ENCODE peak calls at places on chromosomes 11 and 22, in four cellular contexts. R, S, E and G are unnamed samples.

GRCh38 chr22:44627521-44628139 is 74.4 kb upstream of the PRR5 start:
- DNase-seq in R (no peak), S (peak), E (no peak), G (no peak)

GRCh38 chr11:66267039-66267378 is 1.4 kb upstream of the RAB1B start:
- DNase-seq in R (no peak), S (no peak), E (no peak), G (peak)

GRCh38 chr11:106399075-106399500 is 321.6 kb downstream of the AASDHPPT start:
- DNase-seq in R (no peak), S (peak), E (peak), G (peak)

GRCh38 chr11:89125298-89125697 is 52.4 kb upstream of the TYR start:
- DNase-seq in R (peak), S (no peak), E (no peak), G (no peak)

GRCh38 chr22:20396639-20397038 is 2.7 kb downstream of the ZNF74 start:
- DNase-seq in R (no peak), S (no peak), E (peak), G (no peak)

GRCh38 chr11:99645934-99646333 is 625.2 kb downstream of the CNTN5 start:
- DNase-seq in R (no peak), S (no peak), E (no peak), G (no peak)

GRCh38 chr11:122159173-122159701 is 43.2 kb upstream of the BLID start:
- DNase-seq in R (no peak), S (peak), E (peak), G (no peak)

GRCh38 chr22:44046485-44047141 is 22.5 kb downstream of the PARVB start:
- DNase-seq in R (no peak), S (no peak), E (no peak), G (peak)

GRCh38 chr11:114197799-114198500 is 98.2 kb upstream of the NNMT start:
- DNase-seq in R (no peak), S (no peak), E (peak), G (no peak)

GRCh38 chr22:28397324-28397723 is 282.3 kb downstream of the TTC28 start:
- DNase-seq in R (no peak), S (peak), E (peak), G (no peak)

GRCh38 chr22:42461511-42461910 is 29.3 kb upstream of the NFAM1 start:
- DNase-seq in R (peak), S (no peak), E (no peak), G (no peak)

GRCh38 chr22:33520904-33521780 is 399.1 kb downstream of the LARGE1 start:
- DNase-seq in R (no peak), S (no peak), E (no peak), G (no peak)

GRCh38 chr11:69637956-69638871 is 2.7 kb upstream of the CCND1 start:
- DNase-seq in R (peak), S (peak), E (peak), G (no peak)

GRCh38 chr22:19663821-19664325 is 50.4 kb upstream of the SEPTIN5 start:
- DNase-seq in R (no peak), S (peak), E (peak), G (peak)

GRCh38 chr11:62137881-62138629 is 14.2 kb downstream of the INCENP start:
- DNase-seq in R (peak), S (peak), E (no peak), G (no peak)

GRCh38 chr22:31933816-31934482 is 10.4 kb upstream of the YWHAH start:
- DNase-seq in R (no peak), S (no peak), E (no peak), G (no peak)

GRCh38 chr11:65692367-65692766 is 19.7 kb upstream of the KAT5 start:
- DNase-seq in R (no peak), S (no peak), E (no peak), G (no peak)

GRCh38 chr11:90242894-90243416 is 20.1 kb upstream of the CHORDC1 start:
- DNase-seq in R (no peak), S (no peak), E (no peak), G (no peak)

GRCh38 chr22:27420817-27421361 is 380.7 kb downstream of the MN1 start:
- DNase-seq in R (no peak), S (no peak), E (peak), G (no peak)

GRCh38 chr11:125338886-125339811 is 156.9 kb downstream of the FEZ1 start:
- DNase-seq in R (no peak), S (peak), E (peak), G (no peak)

GRCh38 chr11:73532310-73532709 is 65.6 kb downstream of the FAM168A start:
- DNase-seq in R (no peak), S (no peak), E (peak), G (no peak)

GRCh38 chr22:38927033-38927789 is 30.2 kb upstream of the APOBEC3A start:
- DNase-seq in R (peak), S (peak), E (peak), G (peak)

GRCh38 chr11:112631333-112631732 is 329.9 kb upstream of the NCAM1 start:
- DNase-seq in R (no peak), S (no peak), E (no peak), G (no peak)

GRCh38 chr22:42649261-42650056 is at the start of gene CYB5R3:
- DNase-seq in R (peak), S (peak), E (peak), G (peak)

GRCh38 chr11:64263021-64263946 is 12.0 kb downstream of the PLCB3 start:
- DNase-seq in R (peak), S (peak), E (peak), G (no peak)

GRCh38 chr11:130480721-130481140 is 32.3 kb downstream of the ADAMTS15 start:
- DNase-seq in R (no peak), S (no peak), E (no peak), G (no peak)

GRCh38 chr11:93740031-93740801 is 1.1 kb downstream of the TAF1D start:
- DNase-seq in R (no peak), S (no peak), E (peak), G (peak)

GRCh38 chr11:8899119-8899753 is 11.8 kb upstream of the AKIP1 start:
- DNase-seq in R (no peak), S (no peak), E (no peak), G (no peak)

GRCh38 chr11:27201454-27202302 is 161.1 kb downstream of the BBOX1 start:
- DNase-seq in R (no peak), S (peak), E (peak), G (peak)

GRCh38 chr22:29650370-29650769 is 46.9 kb downstream of the NF2 start:
- DNase-seq in R (no peak), S (no peak), E (no peak), G (no peak)

GRCh38 chr11:80638296-80638695 is 1197.5 kb upstream of the TENM4 start:
- DNase-seq in R (no peak), S (no peak), E (no peak), G (no peak)

GRCh38 chr22:22986008-22986407 is 84.3 kb upstream of the GNAZ start:
- DNase-seq in R (no peak), S (no peak), E (no peak), G (no peak)

GRCh38 chr22:22988150-22988549 is 82.2 kb upstream of the GNAZ start:
- DNase-seq in R (no peak), S (no peak), E (no peak), G (no peak)

GRCh38 chr22:22989856-22990255 is 80.5 kb upstream of the GNAZ start:
- DNase-seq in R (no peak), S (no peak), E (no peak), G (no peak)

GRCh38 chr22:22986640-22987039 is 83.7 kb upstream of the GNAZ start:
- DNase-seq in R (no peak), S (no peak), E (no peak), G (no peak)

DNA sequence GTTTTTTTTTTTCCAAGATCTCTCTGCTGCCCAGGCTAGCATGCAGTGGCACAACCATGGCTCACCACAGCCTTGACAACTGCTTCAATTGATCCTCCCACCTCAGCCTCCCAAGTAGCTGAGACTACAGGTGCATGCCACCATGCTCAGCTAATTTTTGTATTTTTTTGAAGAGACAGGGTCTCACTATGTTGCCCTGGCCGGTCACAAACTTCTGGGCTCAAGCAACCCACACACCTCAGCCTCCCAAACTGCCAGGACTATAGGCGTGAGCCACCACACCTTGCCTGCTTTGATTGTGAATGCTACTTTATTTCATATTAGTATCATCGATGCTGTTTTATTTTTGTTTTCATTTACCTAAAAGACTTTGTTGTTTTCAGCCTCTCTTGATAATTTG is 81.5 kb upstream of the GNAZ start:
- DNase-seq in R (no peak), S (no peak), E (no peak), G (no peak)
- H3K27ac ChIP-seq in R (no peak), S (no peak), E (no peak), G (no peak)

GRCh38 chr11:86706341-86707131 is 34.1 kb upstream of the ME3 start:
- DNase-seq in R (no peak), S (no peak), E (no peak), G (no peak)
- H3K27ac ChIP-seq in R (no peak), S (no peak), E (no peak), G (no peak)

GRCh38 chr22:40046126-40046525 is 51.4 kb downstream of the FAM83F start:
- DNase-seq in R (no peak), S (no peak), E (no peak), G (no peak)

GRCh38 chr22:40051322-40051721 is 56.6 kb downstream of the FAM83F start:
- DNase-seq in R (no peak), S (no peak), E (no peak), G (no peak)

GRCh38 chr22:40053460-40053859 is 58.7 kb downstream of the FAM83F start:
- DNase-seq in R (no peak), S (no peak), E (no peak), G (no peak)

GRCh38 chr22:40054486-40054885 is 59.7 kb downstream of the FAM83F start:
- DNase-seq in R (no peak), S (no peak), E (no peak), G (no peak)

DNA sequence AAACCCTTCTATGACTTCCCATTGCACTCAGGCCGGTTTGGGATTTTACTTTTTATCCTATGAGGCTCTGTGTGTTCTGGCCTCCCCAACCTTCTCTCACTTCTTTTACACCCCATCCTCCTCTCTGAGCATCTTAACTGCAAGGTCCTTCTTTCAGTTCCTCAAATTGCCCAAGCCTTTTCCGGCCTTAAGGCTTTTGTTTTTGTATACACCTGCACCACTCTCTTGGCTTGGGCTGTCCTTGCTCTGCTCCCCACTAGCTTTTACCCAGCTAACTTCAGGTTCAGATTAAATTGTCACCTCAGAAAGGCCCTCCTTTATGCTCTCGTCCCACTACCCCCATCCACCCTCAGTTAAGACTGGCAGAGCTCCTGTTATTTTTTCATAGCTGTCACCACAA is 55.5 kb downstream of the FAM83F start:
- DNase-seq in R (no peak), S (no peak), E (no peak), G (no peak)
- H3K27ac ChIP-seq in R (no peak), S (no peak), E (no peak), G (no peak)

DNA sequence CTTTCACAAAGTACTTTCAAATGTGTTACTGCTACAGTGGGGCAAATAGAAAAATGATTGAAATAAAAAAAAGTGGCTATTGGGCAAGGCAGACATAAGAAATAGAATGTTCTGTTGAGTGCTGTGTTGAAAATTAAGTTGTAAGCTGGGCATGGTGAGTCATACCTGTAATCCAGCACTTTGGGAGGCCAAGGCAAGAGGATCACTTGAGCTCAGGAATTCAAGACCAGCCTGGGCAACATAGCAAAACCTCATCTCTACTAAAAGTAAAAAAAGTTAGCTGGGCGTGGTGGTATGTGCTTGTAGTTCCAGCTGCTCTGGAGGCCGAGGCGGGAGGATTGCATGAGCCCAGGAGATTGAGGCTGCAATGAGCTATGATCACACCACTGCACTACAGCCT is 26.9 kb upstream of the LDHA start:
- DNase-seq in R (no peak), S (no peak), E (no peak), G (no peak)
- H3K27ac ChIP-seq in R (no peak), S (no peak), E (no peak), G (no peak)

DNA sequence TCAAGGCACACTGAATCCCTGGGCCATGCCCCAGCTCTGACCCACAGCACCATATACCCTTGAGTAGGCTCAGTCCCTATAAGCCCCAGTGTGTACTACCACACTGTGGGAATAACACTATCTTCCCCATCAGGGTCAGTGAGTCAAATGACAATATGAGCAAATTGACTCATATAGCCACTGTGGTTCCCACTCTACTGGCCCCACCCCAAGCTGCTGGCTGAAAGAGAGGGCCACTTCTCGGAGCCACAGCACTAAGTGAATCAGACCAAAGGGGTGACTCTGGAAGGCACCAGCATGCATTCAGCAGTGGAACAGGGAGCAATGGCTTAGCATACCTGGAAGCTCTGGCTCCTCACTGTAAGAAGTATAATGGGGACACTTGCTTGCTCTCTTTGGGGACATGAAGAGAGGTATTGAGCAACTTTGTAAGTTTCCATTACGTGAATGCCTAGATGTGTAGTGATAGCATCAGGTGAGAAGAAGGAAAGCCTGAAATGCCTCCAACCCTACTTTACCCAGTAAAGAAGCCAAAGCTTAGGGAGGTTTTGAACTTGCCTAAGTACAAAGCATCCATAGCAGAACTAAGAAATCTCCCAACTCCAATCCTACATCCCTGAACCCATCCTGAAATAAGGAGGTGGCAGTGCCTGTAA is 13.5 kb downstream of the CD59 start:
- DNase-seq in R (no peak), S (no peak), E (peak), G (no peak)
- H3K27ac ChIP-seq in R (no peak), S (peak), E (peak), G (no peak)

GRCh38 chr22:41358927-41359326 is 22.8 kb upstream of the TEF start:
- DNase-seq in R (no peak), S (no peak), E (no peak), G (no peak)

GRCh38 chr22:41356430-41357028 is 25.2 kb upstream of the TEF start:
- DNase-seq in R (no peak), S (no peak), E (no peak), G (no peak)

GRCh38 chr22:41359376-41359775 is 22.4 kb upstream of the TEF start:
- DNase-seq in R (no peak), S (no peak), E (no peak), G (no peak)

GRCh38 chr22:41355895-41356294 is 25.8 kb upstream of the TEF start:
- DNase-seq in R (no peak), S (no peak), E (no peak), G (no peak)

DNA sequence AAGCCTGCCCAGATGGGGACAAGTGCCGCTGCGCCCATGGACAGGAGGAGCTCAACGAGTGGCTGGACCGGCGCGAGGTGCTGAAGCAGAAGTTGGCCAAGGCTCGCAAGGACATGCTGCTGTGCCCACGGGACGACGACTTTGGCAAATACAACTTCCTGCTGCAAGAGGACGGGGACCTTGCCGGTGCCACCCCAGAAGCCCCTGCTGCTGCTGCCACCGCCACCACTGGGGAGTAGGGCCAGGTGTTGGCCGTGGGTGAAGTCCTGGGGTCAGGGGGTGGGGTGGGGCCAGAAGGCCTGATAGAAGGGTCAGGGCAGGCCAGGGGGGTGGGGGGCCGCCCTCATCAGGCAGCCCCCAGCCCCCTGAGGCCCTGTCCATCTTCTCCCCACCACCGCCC is 24.6 kb upstream of the TEF start:
- DNase-seq in R (no peak), S (no peak), E (no peak), G (no peak)
- H3K27ac ChIP-seq in R (no peak), S (no peak), E (no peak), G (no peak)

DNA sequence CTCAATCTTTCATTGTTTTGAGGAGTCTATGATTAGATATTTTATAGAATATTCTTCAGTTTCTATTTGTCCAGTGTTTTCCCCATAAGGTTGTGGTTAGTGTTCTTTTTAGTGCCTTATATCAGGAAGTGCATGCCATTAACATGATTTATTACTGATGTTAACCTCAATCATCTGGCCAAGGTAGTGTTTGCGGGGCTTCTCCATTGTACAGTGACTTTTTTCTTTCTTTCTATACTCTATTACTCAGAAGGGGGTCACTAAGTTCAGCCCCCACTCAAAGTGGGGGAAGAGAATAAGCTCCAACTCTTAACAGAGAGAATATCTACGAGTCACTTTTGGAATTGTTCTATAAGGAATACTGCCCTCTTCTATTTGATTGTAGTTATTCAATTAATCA is 415.8 kb downstream of the DYNC2H1 start:
- DNase-seq in R (no peak), S (no peak), E (peak), G (no peak)
- H3K27ac ChIP-seq in R (no peak), S (peak), E (no peak), G (no peak)

DNA sequence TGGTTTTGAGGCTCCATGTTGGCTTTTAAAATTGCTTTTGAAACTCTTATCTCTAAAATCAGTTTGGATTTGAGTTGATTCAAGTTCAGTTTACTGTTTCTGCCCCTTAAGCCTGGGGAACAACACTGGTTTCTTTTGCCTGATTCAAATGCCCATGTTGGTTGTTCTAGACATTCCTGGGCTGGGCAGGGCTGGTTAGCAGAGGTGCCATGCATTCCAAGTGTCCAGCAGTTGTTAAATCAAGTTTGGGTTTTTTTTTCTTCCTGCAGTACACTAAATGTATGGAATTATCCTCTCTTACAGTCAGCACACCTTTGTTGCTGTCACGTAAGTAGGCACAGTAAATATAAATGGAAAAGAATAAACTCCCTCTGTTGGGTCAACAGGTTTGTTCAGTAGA is 67.2 kb upstream of the MTMR2 start:
- DNase-seq in R (no peak), S (no peak), E (no peak), G (no peak)
- H3K27ac ChIP-seq in R (no peak), S (peak), E (peak), G (no peak)